ENCODE peak calls at places on chromosomes 3 and 15, in seven cellular contexts. Y is brain microvascular endothelial cell, W is Peyer's patch, I is endothelial cell, J is pancreas, R is WTC11, P is coronary artery. U is an unnamed sample.
A peak's percentile ranks its signal among the peaks of the same experiment; 100 is the strongest.

GRCh38 chr3:191966556-191966955 is 505.6 kb downstream of the PYDC2 start:
- DNase-seq in Y (no peak), J (no peak), I (no peak), W (no peak), P (no peak), R (no peak), U (no peak)

GRCh38 chr3:13579089-13579488 is 30.2 kb downstream of the FBLN2 start:
- DNase-seq in R (no peak), Y (peak; percentile 90), I (no peak), P (no peak), J (no peak), W (no peak), U (no peak)

GRCh38 chr3:191775451-191776233 is 314.7 kb downstream of the PYDC2 start:
- DNase-seq in W (no peak), R (no peak), J (no peak), I (no peak), P (no peak), Y (no peak), U (no peak)

GRCh38 chr3:17979248-17979647 is 236.8 kb upstream of the TBC1D5 start:
- DNase-seq in J (no peak), Y (peak; percentile 4), R (no peak), I (peak; percentile 10), P (no peak), W (no peak), U (no peak)

GRCh38 chr3:164460851-164461250 is 617.4 kb downstream of the SI start:
- DNase-seq in R (no peak), P (no peak), I (no peak), W (no peak), Y (peak; percentile 2), J (no peak), U (no peak)

GRCh38 chr3:158420654-158421396 is 150.2 kb upstream of the MLF1 start:
- DNase-seq in P (no peak), J (no peak), Y (peak; percentile 62), I (no peak), W (no peak), R (no peak), U (no peak)

GRCh38 chr15:101039461-101039860 is 120.3 kb downstream of the LRRK1 start:
- DNase-seq in Y (peak; percentile 81), I (no peak), P (no peak), W (peak; percentile 26), R (no peak), J (no peak), U (no peak)

GRCh38 chr15:53658827-53659226 is 100.6 kb downstream of the WDR72 start:
- DNase-seq in W (no peak), Y (no peak), R (no peak), J (no peak), P (no peak), I (no peak), U (no peak)

GRCh38 chr3:187263270-187263669 is 28.3 kb downstream of the MASP1 start:
- DNase-seq in P (peak; percentile 12), R (no peak), J (no peak), W (no peak), Y (no peak), I (no peak), U (no peak)

GRCh38 chr3:125150525-125151436 is 61.8 kb downstream of the SLC12A8 start:
- DNase-seq in I (peak; percentile 65), J (no peak), W (peak; percentile 75), Y (peak; percentile 60), P (no peak), R (peak; percentile 78), U (peak; percentile 54)

GRCh38 chr3:14265246-14265962 is 86.8 kb downstream of the LSM3 start:
- DNase-seq in Y (peak; percentile 63), I (no peak), P (no peak), R (no peak), J (no peak), W (peak; percentile 60), U (no peak)

GRCh38 chr3:170321326-170322034 is 36.0 kb upstream of the SKIL start:
- DNase-seq in R (no peak), I (no peak), J (no peak), Y (peak; percentile 4), P (no peak), W (no peak), U (no peak)

GRCh38 chr3:109373933-109374332 is 36.6 kb upstream of the DPPA4 start:
- DNase-seq in J (no peak), W (no peak), Y (no peak), R (no peak), P (no peak), I (no peak), U (no peak)

GRCh38 chr3:109372639-109373038 is 35.3 kb upstream of the DPPA4 start:
- DNase-seq in R (no peak), W (no peak), J (no peak), P (no peak), I (no peak), Y (no peak), U (no peak)

GRCh38 chr3:109364088-109364487 is 26.7 kb upstream of the DPPA4 start:
- DNase-seq in J (no peak), P (no peak), I (no peak), R (no peak), W (no peak), Y (no peak), U (no peak)

GRCh38 chr3:109363634-109364033 is 26.3 kb upstream of the DPPA4 start:
- DNase-seq in R (no peak), I (no peak), Y (no peak), W (no peak), J (no peak), P (no peak), U (no peak)

DNA sequence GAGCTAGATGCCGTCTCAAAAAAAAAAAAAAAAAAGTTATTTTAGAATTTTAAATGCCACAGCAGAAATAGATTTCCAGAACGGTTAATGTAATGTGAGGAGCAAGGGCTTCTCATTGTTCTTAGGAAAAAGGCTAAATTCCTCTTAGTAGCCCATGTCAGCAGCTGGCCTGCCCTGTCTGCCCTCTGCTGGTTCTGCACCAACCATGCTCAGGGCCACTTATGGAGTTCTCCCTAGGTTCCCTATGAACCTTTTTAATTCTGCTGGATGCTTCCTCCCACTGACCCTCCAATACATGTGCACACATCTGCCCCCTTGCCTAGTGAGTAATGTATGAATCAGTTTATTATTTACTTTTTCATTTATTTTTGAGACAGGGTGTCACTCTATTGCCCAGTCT is 32.2 kb upstream of the DPPA4 start:
- DNase-seq in I (peak; percentile 26), P (no peak), R (peak; percentile 58), Y (no peak), J (no peak), W (no peak), U (no peak)
- TF ChIP-seq CTCF in I (peak; percentile 20), P (no peak), R (no peak), Y (peak; percentile 63), J (no peak), W (no peak), U (no peak)

DNA sequence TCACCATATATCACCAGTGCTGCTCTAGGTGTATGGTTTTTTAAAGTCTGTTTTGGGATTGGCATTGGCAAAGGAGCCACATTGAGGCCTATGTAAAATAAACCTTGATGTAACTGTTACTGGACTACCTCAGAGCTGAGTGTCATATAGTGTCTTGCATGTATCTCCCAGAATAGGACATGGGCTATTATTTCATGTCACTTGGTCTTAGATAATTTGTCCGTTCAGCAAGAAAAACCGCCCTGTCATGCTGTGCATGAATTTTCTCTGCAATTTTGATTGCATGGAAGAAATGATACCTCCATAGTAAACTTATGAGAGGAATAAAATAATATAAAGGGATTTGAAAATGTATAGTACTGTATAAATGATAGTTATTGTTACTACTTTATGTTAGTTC is 59.6 kb downstream of the RNF13 start:
- DNase-seq in I (no peak), R (no peak), J (no peak), P (no peak), W (no peak), Y (no peak), U (no peak)
- TF ChIP-seq CTCF in I (no peak), R (no peak), J (no peak), P (no peak), W (no peak), Y (no peak), U (no peak)

GRCh38 chr3:138834359-138835176 is at the start of gene PIK3CB:
- DNase-seq in Y (peak; percentile 67), R (peak; percentile 93), W (peak; percentile 94), J (peak; percentile 92), I (peak; percentile 91), P (peak; percentile 88), U (peak; percentile 80)

GRCh38 chr3:138829886-138830510 is 4.7 kb downstream of the PIK3CB start:
- DNase-seq in W (no peak), Y (no peak), I (no peak), R (no peak), P (no peak), J (no peak), U (no peak)

GRCh38 chr3:138833908-138834358 is 795 bp downstream of the PIK3CB start:
- DNase-seq in I (peak; percentile 4), Y (peak; percentile 16), P (no peak), R (no peak), W (peak; percentile 49), J (no peak), U (no peak)

DNA sequence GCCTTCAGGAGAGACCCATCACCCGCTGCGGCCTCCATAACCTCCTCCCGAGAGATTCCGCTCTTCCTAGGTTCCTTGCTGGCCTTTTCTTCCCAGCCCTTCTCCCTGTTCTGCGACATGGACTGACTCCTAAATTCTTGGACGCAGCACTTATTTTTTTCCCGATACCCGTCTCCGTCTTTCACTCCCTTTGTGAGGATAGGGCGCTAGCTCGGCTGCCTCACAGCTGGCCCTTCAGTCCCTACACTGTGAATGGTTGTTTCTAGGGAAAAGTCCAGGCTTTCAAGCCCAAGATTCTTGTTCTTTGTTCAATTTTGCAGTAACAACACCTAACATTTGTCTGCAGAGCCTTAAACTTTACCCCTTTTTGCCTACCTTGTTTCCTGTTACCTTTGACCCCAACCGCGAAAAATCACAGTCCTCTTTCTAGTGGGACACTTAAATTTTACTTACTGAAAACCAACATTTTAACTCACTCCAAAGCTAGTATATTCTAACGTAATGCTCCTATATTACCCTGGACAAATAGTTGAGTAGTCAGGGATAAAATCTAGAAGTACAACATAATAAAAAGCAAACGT is 539 bp upstream of the PIK3CB start:
- DNase-seq in W (no peak), P (no peak), J (no peak), I (no peak), R (no peak), Y (no peak), U (no peak)
- TF ChIP-seq CTCF in W (no peak), P (no peak), J (no peak), I (no peak), R (no peak), Y (no peak), U (no peak)

DNA sequence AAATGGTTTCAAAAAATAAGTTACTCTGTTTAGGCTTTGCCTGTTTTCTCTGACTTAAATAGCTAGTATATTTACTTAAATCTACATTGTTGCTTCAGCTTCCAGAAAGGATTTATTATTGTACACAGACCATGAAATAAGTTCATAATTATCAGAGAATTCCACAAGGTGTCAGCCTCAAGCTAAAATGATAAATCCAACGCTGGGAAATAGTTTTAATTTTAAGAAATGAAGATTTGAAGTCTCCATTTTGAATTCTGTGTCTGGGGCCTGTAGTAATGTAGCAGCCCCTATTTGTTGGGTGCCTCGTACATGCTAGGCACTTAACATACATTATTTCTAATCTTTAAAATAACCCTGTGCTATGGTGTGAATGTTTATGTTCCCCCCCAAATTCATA is 92.6 kb upstream of the KCNMB2 start:
- DNase-seq in W (no peak), Y (no peak), I (no peak), R (no peak), P (no peak), J (no peak), U (no peak)
- TF ChIP-seq CTCF in W (no peak), Y (no peak), I (no peak), R (no peak), P (no peak), J (no peak), U (no peak)